ENCODE peak calls at places on chromosomes 13 and 19, in eight cellular contexts. K, N, T, L, D, V, H and P are unnamed samples. For H3K9me3, the result is how much of the 10 kb centered on the place peaks cover.

GRCh38 chr13:108176685-108177274 is 38.6 kb downstream of the LIG4 start:
- DNase-seq in H (peak), L (no peak), D (no peak), V (peak), K (no peak), T (no peak), N (peak), P (no peak)

GRCh38 chr19:14081797-14082674 is 3.5 kb downstream of the C19orf67 start:
- DNase-seq in H (no peak), K (peak), V (peak), D (peak), N (no peak), L (peak), T (no peak), P (peak)

GRCh38 chr19:14407889-14408640 is 11.1 kb downstream of the DDX39A start:
- DNase-seq in D (no peak), K (no peak), N (no peak), L (no peak), H (no peak), T (no peak), V (no peak), P (no peak)

GRCh38 chr19:10365518-10365917 is 14.9 kb downstream of the TYK2 start:
- DNase-seq in T (no peak), N (no peak), D (no peak), L (no peak), H (no peak), V (no peak), K (no peak), P (no peak)

GRCh38 chr19:47853003-47853402 is 6.0 kb upstream of the TPRX2 start:
- DNase-seq in V (no peak), N (no peak), L (no peak), K (no peak), D (no peak), T (no peak), H (no peak), P (no peak)

GRCh38 chr13:75226755-75227435 is 255.1 kb downstream of the TBC1D4 start:
- DNase-seq in N (no peak), V (peak), T (no peak), L (peak), H (no peak), K (no peak), D (no peak), P (no peak)

GRCh38 chr13:70723732-70724131 is 615.5 kb upstream of the KLHL1 start:
- DNase-seq in K (no peak), V (no peak), N (peak), H (no peak), L (no peak), D (no peak), T (no peak), P (no peak)

GRCh38 chr19:46350758-46351159 is 3.9 kb downstream of the PPP5C start:
- DNase-seq in H (no peak), L (no peak), N (no peak), K (no peak), T (no peak), D (peak), V (peak), P (peak)

GRCh38 chr13:110280996-110281688 is 25.8 kb downstream of the COL4A1 start:
- DNase-seq in K (peak), H (no peak), D (no peak), N (no peak), T (no peak), L (no peak), V (no peak), P (no peak)

GRCh38 chr19:50167314-50167721 is 4.2 kb upstream of the IZUMO2 start:
- DNase-seq in V (no peak), H (no peak), N (no peak), D (no peak), T (no peak), K (no peak), L (no peak), P (no peak)

GRCh38 chr19:38734426-38735256 is 9.6 kb downstream of the CAPN12 start:
- DNase-seq in N (no peak), K (peak), H (peak), T (no peak), D (peak), L (no peak), V (peak), P (peak)

GRCh38 chr19:10742494-10742893 is 24.6 kb downstream of the DNM2 start:
- DNase-seq in N (no peak), K (no peak), T (no peak), L (no peak), H (no peak), D (no peak), V (no peak), P (no peak)

DNA sequence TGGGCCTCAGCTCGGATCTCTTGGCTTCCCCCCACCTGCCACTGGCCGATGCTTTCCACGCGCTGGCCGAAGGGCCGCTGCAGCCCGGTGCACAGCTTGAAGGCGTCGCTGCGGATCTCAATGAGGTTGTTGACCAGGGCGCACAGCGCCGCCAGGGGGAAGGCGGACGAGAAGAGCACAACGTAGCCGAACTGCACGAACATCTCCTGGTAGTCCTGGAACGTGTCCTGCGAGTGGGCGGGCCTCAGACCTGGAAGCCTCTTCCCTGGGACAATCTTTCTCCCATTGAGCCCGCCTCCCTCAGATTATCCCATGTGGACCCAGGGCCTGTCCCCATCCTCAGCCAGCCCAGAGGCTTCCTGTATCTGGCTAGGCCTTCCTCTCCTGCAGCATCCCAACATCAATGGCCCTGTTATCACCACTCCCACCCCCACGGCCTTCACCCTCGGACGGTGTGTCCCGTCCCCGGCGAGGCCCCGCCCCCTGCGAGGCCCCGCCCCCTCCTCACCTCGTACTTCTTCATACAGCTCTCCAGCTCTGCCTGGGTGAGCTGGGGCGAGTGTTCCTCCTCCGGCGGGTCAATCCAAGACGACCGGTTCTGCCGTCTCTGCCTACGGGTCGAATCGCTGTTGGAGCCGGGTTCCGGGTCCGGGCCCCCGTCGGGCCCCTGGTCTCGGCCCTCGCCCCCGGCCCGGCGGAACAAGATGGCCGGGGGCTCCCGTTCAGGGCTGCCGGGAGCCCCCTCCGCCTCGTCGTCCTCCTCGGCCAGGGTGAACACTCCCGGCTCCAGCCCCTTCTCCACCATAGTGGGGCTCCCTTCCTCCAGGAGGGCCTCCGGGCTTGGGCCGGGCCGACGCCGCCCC is 6.8 kb downstream of the ANO8 start:
- DNase-seq in T (no peak), D (no peak), H (peak), L (no peak), V (peak), K (no peak), N (peak), P (peak)
- H3K4me3 ChIP-seq in T (peak), D (no peak), H (no peak), L (no peak), V (no peak), K (peak), N (peak), P (peak)

DNA sequence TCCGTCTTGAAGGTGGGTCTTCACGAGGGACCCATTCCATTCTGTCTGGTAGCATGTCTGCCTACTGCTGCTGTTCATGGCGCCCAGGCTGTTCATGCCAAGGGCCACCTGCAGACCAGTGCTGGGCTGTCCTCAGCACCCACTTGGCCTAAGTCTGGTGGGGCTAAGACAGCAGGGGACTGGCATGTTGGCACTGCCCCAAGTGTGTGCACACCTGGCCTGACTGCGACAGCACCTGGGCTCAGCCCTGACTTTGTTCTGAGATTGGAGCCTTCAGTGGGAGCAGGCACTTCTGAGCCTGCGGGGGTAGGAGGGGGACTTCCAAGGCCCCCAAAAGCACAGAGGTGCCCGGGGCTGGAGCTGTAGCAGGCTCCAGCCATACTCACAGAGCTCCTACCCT is 250.8 kb upstream of the EDNRB start:
- DNase-seq in L (no peak), D (no peak), T (no peak), V (peak), K (no peak), H (no peak), N (no peak), P (no peak)
- H3K9me3 ChIP-seq in L (under half), D (under half), T (under half), V (under half), K (under half), H (under half), N (under half), P (under half)

GRCh38 chr19:310141-310651 is 19.0 kb upstream of the PLPP2 start:
- DNase-seq in H (no peak), T (no peak), D (peak), V (peak), K (no peak), L (no peak), N (peak), P (peak)
- H3K4me3 ChIP-seq in H (no peak), T (peak), D (no peak), V (no peak), K (peak), L (no peak), N (no peak), P (peak)

DNA sequence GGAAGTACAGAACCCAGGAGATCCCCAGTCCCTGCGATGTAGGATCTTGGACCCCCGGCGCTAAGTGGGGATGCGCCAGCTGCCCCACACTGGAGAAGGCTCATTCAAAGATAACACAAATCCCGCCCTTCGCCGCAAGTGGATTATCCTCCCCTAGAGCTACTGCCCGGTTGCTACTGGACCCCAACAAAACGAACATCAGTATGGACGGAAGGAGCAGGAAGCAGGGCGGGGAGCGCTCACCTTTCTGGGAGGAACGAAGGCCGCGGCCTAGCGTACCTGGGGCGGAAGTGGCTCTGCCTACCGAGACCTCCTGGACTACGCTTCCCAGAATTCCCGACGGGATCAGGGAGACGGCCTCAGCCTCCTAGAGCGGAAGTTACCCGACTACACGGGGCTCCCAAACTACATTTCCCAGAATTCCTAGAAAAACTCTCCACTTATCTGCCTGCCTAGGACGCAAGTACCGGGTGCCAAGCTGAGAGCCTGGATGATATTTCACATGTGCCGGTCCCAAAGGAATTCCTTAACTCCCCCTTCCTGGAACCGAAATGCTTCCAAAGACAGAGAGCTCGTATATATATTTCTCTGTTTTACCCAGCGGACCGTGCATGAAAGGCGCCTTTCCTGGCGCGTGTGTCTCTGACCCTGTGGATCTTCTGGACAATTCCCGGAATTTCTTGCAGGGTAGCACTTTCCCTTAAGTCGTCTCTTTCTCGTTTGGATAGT is at the start of gene ZNF112:
- DNase-seq in L (peak), N (peak), V (peak), D (peak), H (no peak), T (no peak), K (peak), P (peak)
- H3K9me3 ChIP-seq in L (under half), N (under half), V (under half), D (under half), H (under half), T (under half), K (under half), P (under half)

GRCh38 chr13:31198524-31198923 is 1.3 kb upstream of the B3GLCT start:
- DNase-seq in H (no peak), V (no peak), D (no peak), K (no peak), N (no peak), T (no peak), L (no peak), P (no peak)

GRCh38 chr13:31199527-31199848 is 287 bp upstream of the B3GLCT start:
- DNase-seq in T (no peak), V (no peak), K (no peak), D (no peak), N (no peak), L (no peak), H (no peak), P (no peak)

GRCh38 chr13:31200636-31200970 is 828 bp downstream of the B3GLCT start:
- DNase-seq in L (no peak), T (no peak), N (peak), D (peak), H (no peak), K (peak), V (peak), P (peak)

GRCh38 chr13:31199849-31200635 is at the start of gene B3GLCT:
- DNase-seq in H (peak), T (peak), N (peak), L (peak), D (peak), V (peak), K (peak), P (peak)

GRCh38 chr13:31201341-31202024 is 1.7 kb downstream of the B3GLCT start:
- DNase-seq in V (peak), K (no peak), D (no peak), L (peak), T (no peak), N (no peak), H (no peak), P (no peak)
- H3K4me3 ChIP-seq in V (peak), K (peak), D (peak), L (peak), T (peak), N (peak), H (peak), P (peak)

DNA sequence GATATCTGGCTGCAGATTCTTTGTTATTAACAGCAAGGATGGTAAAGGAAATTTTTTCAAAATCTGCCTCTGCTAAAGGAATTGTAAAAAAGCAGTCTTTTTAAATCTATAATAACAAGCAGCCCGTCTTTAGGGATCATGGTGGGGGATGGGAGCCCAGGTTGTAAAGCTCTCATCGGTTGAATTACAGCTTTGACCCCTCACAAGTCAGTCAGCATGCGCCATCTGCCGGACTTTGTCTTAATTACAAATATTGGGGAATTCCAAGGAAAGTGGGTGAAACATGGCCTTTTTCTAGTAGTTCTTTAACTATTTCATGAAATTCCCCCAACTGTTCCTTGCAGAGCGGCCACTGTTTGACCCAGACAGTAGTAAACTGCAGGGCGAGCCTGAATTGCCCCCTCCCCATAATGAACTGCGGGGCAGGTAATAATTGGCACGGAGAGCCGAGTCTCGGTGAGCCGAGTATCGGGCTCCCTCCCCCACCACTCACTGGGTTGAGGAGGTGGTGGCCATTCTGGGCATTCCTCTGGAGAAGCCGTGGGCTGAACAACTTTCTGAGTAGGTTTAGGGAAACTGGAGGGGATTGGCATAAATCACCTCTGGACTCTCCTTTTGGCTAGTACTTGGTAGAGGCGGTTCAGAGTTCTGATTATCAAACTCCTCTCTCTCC is 11.6 kb downstream of the ZNF578 start:
- DNase-seq in D (no peak), H (no peak), V (no peak), T (no peak), K (no peak), L (no peak), N (peak), P (no peak)
- H3K9me3 ChIP-seq in D (under half), H (half or more), V (under half), T (under half), K (half or more), L (under half), N (under half), P (half or more)